ENCODE peak calls at places on chromosomes 4 and X, in ten cellular contexts. F is fibroblast of pulmonary artery; J is HFF-Myc; Q is stimulated activated CD8-positive, alpha-beta memory T cell treated with anti-CD3 and anti-CD28 coated beads, Interleukin-15, amount 100 ng/mL, for 4 hours; K is testis; W is retina; L is T-helper 2 cell; R is effector memory CD4-positive, alpha-beta T cell; Z is hepatocyte; H is neuronal stem cell. X is an unnamed sample.
A peak's percentile ranks its signal among the peaks of the same experiment; 100 is the strongest.

GRCh38 chr4:156875697-156876096 is 95.9 kb downstream of the PDGFC start:
- DNase-seq in F (no peak), J (no peak), Q (no peak), K (no peak), W (no peak), L (no peak), R (no peak), Z (no peak), H (no peak), X (no peak)

GRCh38 chr4:138010639-138011038 is 231.5 kb downstream of the SLC7A11 start:
- DNase-seq in F (no peak), J (no peak), Q (no peak), K (no peak), W (no peak), L (no peak), R (no peak), Z (no peak), H (no peak), X (no peak)

GRCh38 chr4:163544407-163545038 is 50.0 kb downstream of the TMA16 start:
- DNase-seq in F (peak; percentile 63), J (no peak), Q (peak; percentile 34), K (peak; percentile 70), W (peak; percentile 75), L (peak; percentile 21), R (peak; percentile 38), Z (peak; percentile 78), H (peak; percentile 58), X (peak; percentile 48)

GRCh38 chrX:50088645-50089044 is 112.2 kb downstream of the AKAP4 start:
- DNase-seq in F (no peak), J (no peak), Q (no peak), K (no peak), W (no peak), L (no peak), R (no peak), Z (no peak), H (no peak), X (no peak)

GRCh38 chrX:11105080-11105479 is 6.1 kb upstream of the HCCS start:
- DNase-seq in F (peak; percentile 43), J (no peak), Q (no peak), K (no peak), W (no peak), L (no peak), R (no peak), Z (no peak), H (no peak), X (no peak)

GRCh38 chr4:172232966-172233365 is 419.8 kb downstream of the GALNTL6 start:
- DNase-seq in F (no peak), J (no peak), Q (no peak), K (no peak), W (no peak), L (no peak), R (no peak), Z (no peak), H (peak; percentile 6), X (no peak)

GRCh38 chr4:65033899-65034298 is 624.6 kb upstream of the TECRL start:
- DNase-seq in F (peak; percentile 18), J (no peak), Q (no peak), K (no peak), W (no peak), L (no peak), R (no peak), Z (no peak), H (no peak), X (no peak)

GRCh38 chr4:173524218-173525117 is 5.6 kb downstream of the HAND2 start:
- DNase-seq in F (no peak), J (no peak), Q (no peak), K (no peak), W (no peak), L (no peak), R (no peak), Z (no peak), H (no peak), X (no peak)

GRCh38 chr4:137393043-137393442 is 139.3 kb downstream of the PCDH18 start:
- DNase-seq in F (no peak), J (no peak), Q (no peak), K (peak; percentile 55), W (peak; percentile 36), L (no peak), R (no peak), Z (no peak), H (peak; percentile 11), X (no peak)

GRCh38 chrX:2387614-2388239 is 113.0 kb downstream of the DHRSX start:
- DNase-seq in F (no peak), J (no peak), Q (no peak), K (no peak), W (no peak), L (no peak), R (no peak), Z (no peak), H (no peak), X (no peak)

GRCh38 chr4:76306882-76307669 is 543 bp downstream of the STBD1 start:
- DNase-seq in F (peak; percentile 50), J (no peak), Q (no peak), K (peak; percentile 70), W (peak; percentile 87), L (no peak), R (no peak), Z (peak; percentile 86), H (peak; percentile 48), X (peak; percentile 35)

GRCh38 chr4:29549308-29549707 is 1170.9 kb upstream of the PCDH7 start:
- DNase-seq in F (peak; percentile 31), J (no peak), Q (no peak), K (no peak), W (no peak), L (no peak), R (no peak), Z (no peak), H (no peak), X (no peak)

GRCh38 chr4:24794916-24795665 is at the start of gene SOD3:
- DNase-seq in F (peak; percentile 90), J (no peak), Q (no peak), K (peak; percentile 91), W (peak; percentile 78), L (no peak), R (no peak), Z (peak; percentile 69), H (peak; percentile 48), X (no peak)

GRCh38 chr4:138003248-138003647 is 238.9 kb downstream of the SLC7A11 start:
- DNase-seq in F (no peak), J (no peak), Q (no peak), K (no peak), W (no peak), L (no peak), R (no peak), Z (no peak), H (no peak), X (no peak)

GRCh38 chrX:63746278-63746677 is 38.7 kb downstream of the ARHGEF9 start:
- DNase-seq in F (no peak), J (no peak), Q (no peak), K (no peak), W (no peak), L (peak; percentile 40), R (peak; percentile 4), Z (no peak), H (no peak), X (no peak)